ENCODE peak calls at places on chromosomes 4 and X, in four cellular contexts. One of them, this sample, is unnamed.

GRCh38 chrX:150007356-150007755 is 69.1 kb upstream of the EOLA2 start:
- DNase-seq in choroid plexus epithelial cell: peak; percentile 33
- DNase-seq in NCI-H774: no peak
- DNase-seq in NCI-H69: no peak
- DNase-seq in this sample: no peak

GRCh38 chrX:48540015-48540350 is 469 bp downstream of the TBC1D25 start:
- DNase-seq in choroid plexus epithelial cell: peak; percentile 61
- DNase-seq in NCI-H774: no peak
- DNase-seq in NCI-H69: no peak
- DNase-seq in this sample: no peak

GRCh38 chr4:163866728-163867313 is 372.3 kb downstream of the TMA16 start:
- DNase-seq in choroid plexus epithelial cell: no peak
- DNase-seq in NCI-H774: no peak
- DNase-seq in NCI-H69: peak; percentile 2
- DNase-seq in this sample: no peak

GRCh38 chr4:37803348-37803973 is 23.0 kb upstream of the PGM2 start:
- DNase-seq in choroid plexus epithelial cell: peak; percentile 83
- DNase-seq in NCI-H774: peak; percentile 28
- DNase-seq in NCI-H69: peak; percentile 63
- DNase-seq in this sample: no peak

GRCh38 chr4:93776386-93777080 is 52.0 kb upstream of the ATOH1 start:
- DNase-seq in choroid plexus epithelial cell: peak; percentile 34
- DNase-seq in NCI-H774: no peak
- DNase-seq in NCI-H69: peak; percentile 76
- DNase-seq in this sample: no peak

GRCh38 chr4:8468746-8469535 is 28.4 kb downstream of the TRMT44 start:
- DNase-seq in choroid plexus epithelial cell: peak; percentile 83
- DNase-seq in NCI-H774: no peak
- DNase-seq in NCI-H69: peak; percentile 28
- DNase-seq in this sample: peak; percentile 82

GRCh38 chr4:21688596-21689265 is 259.8 kb downstream of the KCNIP4 start:
- DNase-seq in choroid plexus epithelial cell: peak; percentile 36
- DNase-seq in NCI-H774: no peak
- DNase-seq in NCI-H69: no peak
- DNase-seq in this sample: no peak

GRCh38 chr4:71074452-71075299 is 81.2 kb downstream of the DCK start:
- DNase-seq in choroid plexus epithelial cell: peak; percentile 17
- DNase-seq in NCI-H774: no peak
- DNase-seq in NCI-H69: peak; percentile 2
- DNase-seq in this sample: no peak

GRCh38 chr4:133150643-133151300 is 1.7 kb downstream of the PCDH10 start:
- DNase-seq in choroid plexus epithelial cell: peak; percentile 14
- DNase-seq in NCI-H774: no peak
- DNase-seq in NCI-H69: peak; percentile 38
- DNase-seq in this sample: no peak